ENCODE peak calls at places on chromosomes 12 and 14, in five cellular contexts. H is naive thymus-derived CD4-positive, alpha-beta T cell; J is lower lobe of right lung; O is pancreas; B is left ventricle myocardium inferior. F is an unnamed sample.

GRCh38 chr14:52266179-52266578 is 1.3 kb upstream of the PTGDR start:
- DNase-seq in H (no peak), J (no peak), O (no peak), B (no peak), F (no peak)

GRCh38 chr12:15193927-15194326 is 27.3 kb downstream of the RERG start:
- DNase-seq in H (no peak), J (no peak), O (no peak), B (no peak), F (no peak)

GRCh38 chr12:46985816-46986215 is 93.6 kb upstream of the PCED1B start:
- DNase-seq in H (no peak), J (no peak), O (no peak), B (no peak), F (no peak)

GRCh38 chr12:90106568-90106967 is 397.9 kb upstream of the ATP2B1 start:
- DNase-seq in H (no peak), J (no peak), O (no peak), B (no peak), F (no peak)

GRCh38 chr14:49615776-49616175 is 4.7 kb downstream of the RPL36AL start:
- DNase-seq in H (no peak), J (no peak), O (no peak), B (no peak), F (no peak)

GRCh38 chr12:120495189-120495722 is 657 bp upstream of the DYNLL1 start:
- DNase-seq in H (no peak), J (no peak), O (no peak), B (no peak), F (no peak)

GRCh38 chr14:100031506-100032281 is 33.5 kb upstream of the EVL start:
- DNase-seq in H (no peak), J (no peak), O (no peak), B (no peak), F (no peak)

GRCh38 chr12:85865905-85866304 is 8.2 kb upstream of the NTS start:
- DNase-seq in H (no peak), J (no peak), O (no peak), B (peak; percentile 22), F (no peak)

GRCh38 chr14:67265131-67265530 is 23.9 kb downstream of the PALS1 start:
- DNase-seq in H (no peak), J (no peak), O (no peak), B (no peak), F (no peak)

GRCh38 chr12:117360222-117360550 is 1.2 kb downstream of the NOS1 start:
- DNase-seq in H (no peak), J (no peak), O (no peak), B (no peak), F (no peak)

GRCh38 chr12:124392991-124393790 is 98.3 kb downstream of the RFLNA start:
- DNase-seq in H (no peak), J (peak; percentile 79), O (peak; percentile 96), B (peak; percentile 94), F (no peak)

GRCh38 chr14:52351191-52351560 is 37.1 kb downstream of the PTGER2 start:
- DNase-seq in H (no peak), J (no peak), O (no peak), B (no peak), F (no peak)

GRCh38 chr12:56256326-56256960 is 1.7 kb downstream of the ANKRD52 start:
- DNase-seq in H (no peak), J (no peak), O (no peak), B (no peak), F (no peak)

GRCh38 chr14:64879635-64880381 is at the start of gene SPTB:
- DNase-seq in H (peak; percentile 39), J (peak; percentile 46), O (peak; percentile 62), B (peak; percentile 76), F (peak; percentile 22)

GRCh38 chr14:54891471-54892245 is 11.0 kb downstream of the GCH1 start:
- DNase-seq in H (no peak), J (no peak), O (no peak), B (no peak), F (no peak)

GRCh38 chr14:97180304-97181200 is 383.4 kb downstream of the VRK1 start:
- DNase-seq in H (no peak), J (no peak), O (no peak), B (no peak), F (no peak)

GRCh38 chr12:46108721-46109120 is 118.3 kb upstream of the SCAF11 start:
- DNase-seq in H (no peak), J (no peak), O (no peak), B (no peak), F (no peak)

GRCh38 chr12:93742086-93742934 is 65.1 kb downstream of the CRADD start:
- DNase-seq in H (peak; percentile 50), J (peak; percentile 87), O (peak; percentile 70), B (peak; percentile 75), F (peak; percentile 44)

GRCh38 chr12:47551426-47551851 is 154.4 kb downstream of the RPAP3 start:
- DNase-seq in H (no peak), J (no peak), O (no peak), B (no peak), F (no peak)

GRCh38 chr12:2113501-2113912 is 60.7 kb downstream of the CACNA1C start:
- DNase-seq in H (no peak), J (no peak), O (peak; percentile 64), B (peak; percentile 79), F (no peak)

GRCh38 chr12:79698966-79699365 is 8.2 kb upstream of the PAWR start:
- DNase-seq in H (no peak), J (no peak), O (no peak), B (no peak), F (no peak)

GRCh38 chr14:57493467-57494181 is at the start of gene CCDC198:
- DNase-seq in H (no peak), J (no peak), O (no peak), B (no peak), F (no peak)

GRCh38 chr12:14545144-14546124 is 22.2 kb downstream of the PLBD1 start:
- DNase-seq in H (no peak), J (no peak), O (no peak), B (no peak), F (no peak)

GRCh38 chr12:124771462-124772361 is 92.0 kb downstream of the SCARB1 start:
- DNase-seq in H (peak; percentile 72), J (peak; percentile 89), O (peak; percentile 83), B (peak; percentile 86), F (peak; percentile 66)

GRCh38 chr14:102610968-102611811 is 18.7 kb downstream of the RCOR1 start:
- DNase-seq in H (no peak), J (no peak), O (no peak), B (no peak), F (no peak)

GRCh38 chr14:50383618-50384225 is 13.0 kb downstream of the CDKL1 start:
- DNase-seq in H (no peak), J (no peak), O (no peak), B (no peak), F (no peak)

GRCh38 chr14:57962293-57962996 is 96.6 kb upstream of the SLC35F4 start:
- DNase-seq in H (no peak), J (no peak), O (no peak), B (no peak), F (no peak)

GRCh38 chr12:107616941-107617340 is 68.7 kb upstream of the PWP1 start:
- DNase-seq in H (no peak), J (no peak), O (no peak), B (no peak), F (no peak)
- H3K9me3 ChIP-seq in H (no peaks in the 10 kb centered on the region), J (no peaks in the 10 kb centered on the region), O (no peaks in the 10 kb centered on the region), B (no peaks in the 10 kb centered on the region), F (no peaks in the 10 kb centered on the region)

DNA sequence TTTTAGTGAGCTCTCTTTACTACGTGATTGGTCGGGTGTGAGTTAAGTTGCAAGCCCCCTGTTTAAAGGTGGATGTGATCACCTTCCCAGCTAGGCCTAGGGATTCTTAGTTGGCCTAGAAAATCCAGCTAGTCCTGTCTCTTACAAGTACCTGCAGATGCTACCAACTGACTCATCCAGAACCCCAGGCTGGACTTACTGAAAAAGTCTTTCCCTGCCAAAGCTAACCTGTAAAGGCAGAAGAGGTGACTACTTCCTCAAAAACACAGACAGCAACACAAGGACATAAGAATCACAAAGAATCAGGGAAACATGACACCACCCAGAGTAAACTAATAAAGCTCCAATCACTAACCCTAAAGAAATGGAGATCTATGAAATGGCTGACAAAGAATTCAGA is 39.1 kb upstream of the HIGD1C start:
- DNase-seq in H (no peak), J (no peak), O (no peak), B (no peak), F (no peak)
- H3K9me3 ChIP-seq in H (no peaks in the 10 kb centered on the region), J (peaks cover 38% of the 10 kb centered on the region), O (no peaks in the 10 kb centered on the region), B (peaks cover 64% of the 10 kb centered on the region), F (no peaks in the 10 kb centered on the region)

GRCh38 chr12:49505672-49506071 is 33.2 kb upstream of the KCNH3 start:
- DNase-seq in H (no peak), J (no peak), O (no peak), B (no peak), F (no peak)
- H3K9me3 ChIP-seq in H (no peaks in the 10 kb centered on the region), J (no peaks in the 10 kb centered on the region), O (no peaks in the 10 kb centered on the region), B (no peaks in the 10 kb centered on the region), F (no peaks in the 10 kb centered on the region)

GRCh38 chr12:130707571-130707891 is 8.6 kb downstream of the RIMBP2 start:
- DNase-seq in H (no peak), J (peak; percentile 36), O (no peak), B (no peak), F (no peak)

GRCh38 chr12:130710001-130710732 is 5.9 kb downstream of the RIMBP2 start:
- DNase-seq in H (no peak), J (no peak), O (no peak), B (no peak), F (no peak)

GRCh38 chr12:130710733-130711080 is 5.4 kb downstream of the RIMBP2 start:
- DNase-seq in H (no peak), J (no peak), O (no peak), B (no peak), F (no peak)

GRCh38 chr12:130708648-130709047 is 7.5 kb downstream of the RIMBP2 start:
- DNase-seq in H (no peak), J (no peak), O (no peak), B (no peak), F (no peak)

GRCh38 chr12:130709151-130710000 is 6.7 kb downstream of the RIMBP2 start:
- DNase-seq in H (no peak), J (no peak), O (no peak), B (no peak), F (no peak)
- H3K9me3 ChIP-seq in H (no peaks in the 10 kb centered on the region), J (no peaks in the 10 kb centered on the region), O (no peaks in the 10 kb centered on the region), B (no peaks in the 10 kb centered on the region), F (no peaks in the 10 kb centered on the region)

GRCh38 chr14:81903477-81903876 is 369.8 kb upstream of the SEL1L start:
- DNase-seq in H (no peak), J (no peak), O (no peak), B (no peak), F (no peak)
- H3K9me3 ChIP-seq in H (no peaks in the 10 kb centered on the region), J (peaks cover 8% of the 10 kb centered on the region), O (no peaks in the 10 kb centered on the region), B (peaks cover 48% of the 10 kb centered on the region), F (no peaks in the 10 kb centered on the region)

GRCh38 chr14:105549481-105549880 is 23.1 kb downstream of the TMEM121 start:
- DNase-seq in H (no peak), J (no peak), O (no peak), B (no peak), F (no peak)

GRCh38 chr14:105554022-105554421 is 27.6 kb downstream of the TMEM121 start:
- DNase-seq in H (no peak), J (no peak), O (no peak), B (no peak), F (no peak)
- H3K9me3 ChIP-seq in H (no peaks in the 10 kb centered on the region), J (no peaks in the 10 kb centered on the region), O (no peaks in the 10 kb centered on the region), B (no peaks in the 10 kb centered on the region), F (no peaks in the 10 kb centered on the region)